ENCODE peak calls at places on chromosome 1, in six cellular contexts. E, O, D, G, F and I are unnamed samples.

GRCh38 chr1:75522389-75522788 is 88.5 kb downstream of the SLC44A5 start:
- DNase-seq in E (no peak), O (no peak), D (no peak), G (no peak), F (no peak), I (no peak)

GRCh38 chr1:47805826-47806450 is 191.2 kb downstream of the TRABD2B start:
- DNase-seq in E (no peak), O (no peak), D (no peak), G (no peak), F (no peak), I (no peak)

GRCh38 chr1:162882248-162882666 is 21.3 kb upstream of the CCDC190 start:
- DNase-seq in E (no peak), O (no peak), D (no peak), G (no peak), F (no peak), I (no peak)

GRCh38 chr1:172673761-172674160 is 14.9 kb downstream of the FASLG start:
- DNase-seq in E (no peak), O (no peak), D (no peak), G (no peak), F (no peak), I (no peak)

GRCh38 chr1:61115436-61115835 is 33.1 kb downstream of the NFIA start:
- DNase-seq in E (no peak), O (no peak), D (no peak), G (no peak), F (no peak), I (no peak)

GRCh38 chr1:180249725-180250498 is 19.8 kb downstream of the LHX4 start:
- DNase-seq in E (no peak), O (peak; percentile 9), D (no peak), G (no peak), F (no peak), I (no peak)

GRCh38 chr1:167987174-167987573 is 50.3 kb upstream of the MPC2 start:
- DNase-seq in E (peak; percentile 67), O (no peak), D (no peak), G (no peak), F (peak; percentile 22), I (no peak)

GRCh38 chr1:31273619-31274018 is 23.0 kb downstream of the SNRNP40 start:
- DNase-seq in E (peak; percentile 52), O (no peak), D (no peak), G (no peak), F (peak; percentile 51), I (no peak)

GRCh38 chr1:193060938-193061337 is 1.5 kb downstream of the RO60 start:
- DNase-seq in E (no peak), O (no peak), D (peak; percentile 22), G (no peak), F (peak; percentile 16), I (peak; percentile 12)

GRCh38 chr1:189431437-189431836 is 1046.2 kb downstream of the BRINP3 start:
- DNase-seq in E (peak; percentile 1), O (no peak), D (peak; percentile 18), G (no peak), F (peak; percentile 3), I (no peak)

GRCh38 chr1:91847851-91848250 is 38.1 kb downstream of the TGFBR3 start:
- DNase-seq in E (no peak), O (no peak), D (no peak), G (no peak), F (no peak), I (no peak)

GRCh38 chr1:151972533-151973270 is 21.0 kb downstream of the S100A10 start:
- DNase-seq in E (peak; percentile 94), O (no peak), D (peak; percentile 78), G (no peak), F (peak; percentile 94), I (peak; percentile 85)

GRCh38 chr1:225769687-225770086 is 7.9 kb upstream of the SRP9 start:
- DNase-seq in E (no peak), O (no peak), D (no peak), G (no peak), F (no peak), I (no peak)

GRCh38 chr1:78676347-78676982 is 26.8 kb downstream of the IFI44 start:
- DNase-seq in E (peak; percentile 61), O (no peak), D (peak; percentile 86), G (peak; percentile 92), F (peak; percentile 77), I (peak; percentile 89)

GRCh38 chr1:113389953-113390834 is at the start of gene MAGI3:
- DNase-seq in E (peak; percentile 90), O (peak; percentile 96), D (peak; percentile 99), G (peak; percentile 96), F (peak; percentile 99), I (peak; percentile 99)

GRCh38 chr1:113388017-113388620 is 2.2 kb upstream of the MAGI3 start:
- DNase-seq in E (no peak), O (no peak), D (no peak), G (no peak), F (no peak), I (no peak)

GRCh38 chr1:113389356-113389952 is 861 bp upstream of the MAGI3 start:
- DNase-seq in E (no peak), O (no peak), D (no peak), G (no peak), F (peak; percentile 32), I (no peak)

GRCh38 chr1:113390871-113391642 is 742 bp downstream of the MAGI3 start:
- DNase-seq in E (no peak), O (peak; percentile 74), D (peak; percentile 25), G (peak; percentile 19), F (peak; percentile 57), I (peak; percentile 34)

GRCh38 chr1:113388621-113389355 is 1.5 kb upstream of the MAGI3 start:
- DNase-seq in E (peak; percentile 60), O (no peak), D (no peak), G (no peak), F (peak; percentile 48), I (no peak)
- TF ChIP-seq CTCF in E (no peak), O (no peak), D (no peak), G (no peak), F (peak; percentile 24), I (no peak)

DNA sequence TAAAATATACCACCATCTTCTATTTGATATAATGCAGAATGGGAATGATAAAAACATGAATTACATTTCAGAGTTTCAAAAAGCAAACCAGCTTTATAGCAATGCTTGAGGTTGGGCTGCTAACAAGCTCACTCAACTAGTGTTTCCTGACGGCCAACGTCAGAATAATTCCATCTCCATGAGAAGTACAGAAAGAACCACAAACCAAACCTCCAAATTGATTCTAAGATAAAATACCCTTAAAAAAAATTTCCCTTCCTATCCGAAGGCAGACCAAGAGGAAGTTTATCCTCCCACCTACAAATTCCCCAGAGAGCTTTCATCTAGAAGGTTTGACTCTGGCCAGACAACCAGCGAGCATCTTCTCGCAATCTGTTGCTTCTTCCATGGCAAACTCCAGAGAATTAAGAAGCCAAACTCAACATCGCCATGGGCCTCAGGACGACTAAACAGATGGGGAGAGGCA is at the start of gene EDARADD:
- DNase-seq in E (peak; percentile 35), O (no peak), D (no peak), G (no peak), F (no peak), I (peak; percentile 6)
- H3K4me3 ChIP-seq in E (peak within 1 kb of the TSS; percentile 82), O (peak within 1 kb of the TSS; percentile 63), D (peak within 1 kb of the TSS; percentile 63), G (peak within 1 kb of the TSS; percentile 43), F (peak within 1 kb of the TSS; percentile 73), I (peak within 1 kb of the TSS; percentile 53)

DNA sequence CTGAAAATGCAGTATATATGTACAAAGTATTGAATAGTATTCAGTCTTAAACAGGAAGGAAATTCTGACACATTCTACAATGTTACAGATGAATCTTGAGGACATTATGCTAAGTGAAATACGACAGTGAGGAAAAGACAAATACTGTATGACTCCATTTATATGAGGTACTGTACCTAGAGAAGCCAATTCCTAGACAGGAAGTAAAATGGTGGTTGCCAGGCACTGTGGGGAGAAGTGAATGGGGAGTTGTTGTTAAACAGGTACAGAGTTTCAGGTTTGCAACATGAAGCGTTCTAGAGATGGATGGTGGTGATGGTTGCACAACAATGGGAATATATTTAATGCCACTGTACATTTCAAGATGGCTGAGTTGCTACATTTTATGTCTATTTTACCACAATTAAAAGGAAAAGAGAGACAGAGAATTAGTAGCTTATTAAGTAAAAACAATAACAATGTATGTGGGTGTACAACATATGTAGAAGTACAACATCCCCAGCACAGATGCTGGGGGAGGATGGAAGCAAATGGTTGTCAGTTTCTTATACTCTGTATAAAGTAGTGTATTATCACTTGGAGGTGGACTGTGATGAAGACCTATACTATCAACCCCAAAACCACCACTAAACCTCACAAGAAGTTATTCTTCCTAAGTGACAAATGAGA is 3.9 kb upstream of the RAB4A start:
- DNase-seq in E (no peak), O (no peak), D (no peak), G (no peak), F (no peak), I (no peak)
- TF ChIP-seq CTCF in E (no peak), O (no peak), D (no peak), G (no peak), F (no peak), I (no peak)

GRCh38 chr1:200895801-200896570 is 1.3 kb downstream of the INAVA start:
- DNase-seq in E (no peak), O (no peak), D (no peak), G (no peak), F (no peak), I (no peak)
- H3K4me3 ChIP-seq in E (peak overlapping the region; percentile 72), O (peak overlapping the region; percentile 44), D (no peak overlapping the region), G (peak overlapping the region; percentile 31), F (peak overlapping the region; percentile 99), I (no peak overlapping the region)

DNA sequence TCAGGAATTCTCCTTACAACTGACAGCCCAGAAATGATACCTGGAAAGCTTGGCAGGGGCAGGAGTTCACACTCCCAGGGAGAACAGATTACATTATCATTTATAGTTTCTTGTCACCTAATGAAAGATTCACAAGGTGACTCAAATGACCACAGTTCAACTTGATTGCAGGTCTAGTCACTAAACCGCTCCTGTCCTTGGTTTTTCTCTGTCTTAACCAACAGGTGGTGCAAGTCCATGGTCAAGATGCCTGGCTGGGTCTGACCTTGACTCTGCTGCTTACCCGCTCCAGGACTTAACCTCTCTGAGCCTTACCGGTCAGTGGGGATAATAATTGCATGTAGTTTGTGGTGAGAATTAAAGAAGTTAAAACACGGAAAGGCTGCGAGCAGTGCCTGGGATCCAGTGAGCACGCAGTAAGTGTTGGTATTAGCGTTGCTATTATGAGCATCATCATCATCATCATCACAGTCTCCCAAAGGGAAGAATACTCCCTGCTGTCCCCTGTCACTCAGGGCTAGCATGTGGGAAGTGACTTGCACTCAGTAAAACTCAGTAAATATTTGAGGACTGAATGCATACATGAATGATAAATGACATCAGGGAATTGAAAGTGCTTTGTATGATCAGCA is 125.4 kb upstream of the CD34 start:
- DNase-seq in E (peak; percentile 17), O (no peak), D (peak; percentile 34), G (no peak), F (peak; percentile 34), I (peak; percentile 38)
- TF ChIP-seq CTCF in E (peak; percentile 30), O (no peak), D (no peak), G (no peak), F (peak; percentile 43), I (peak; percentile 6)